ENCODE peak calls at places on chromosome 13, in eight cellular contexts. S is endodermal cell, H is adrenal gland, P is pancreas, E is heart left ventricle, J is psoas muscle, D is A549, X is esophagus squamous epithelium. Z is an unnamed sample.

GRCh38 chr13:46622918-46623256 is 69.9 kb downstream of the LRCH1 start:
- DNase-seq in S (no peak), H (peak; percentile 74), J (peak; percentile 29), P (no peak), E (peak; percentile 50), X (no peak), D (no peak), Z (no peak)

GRCh38 chr13:99282264-99283231 is 24.4 kb upstream of the GPR18 start:
- DNase-seq in H (no peak), D (no peak), P (no peak), S (no peak), X (no peak), J (no peak), E (no peak), Z (no peak)

GRCh38 chr13:113901231-113901630 is 37.4 kb upstream of the GAS6 start:
- DNase-seq in E (no peak), P (no peak), X (no peak), S (peak; percentile 22), H (no peak), J (no peak), D (no peak), Z (no peak)

GRCh38 chr13:30051531-30052060 is 201.2 kb upstream of the UBL3 start:
- DNase-seq in E (no peak), P (no peak), H (no peak), S (peak; percentile 61), X (no peak), D (no peak), J (no peak), Z (no peak)

GRCh38 chr13:22357132-22357531 is 686.3 kb downstream of the FGF9 start:
- DNase-seq in D (no peak), P (no peak), S (no peak), X (no peak), J (no peak), H (no peak), E (peak; percentile 19), Z (no peak)

GRCh38 chr13:39855236-39855635 is 199.8 kb downstream of the COG6 start:
- DNase-seq in S (no peak), J (no peak), X (no peak), D (no peak), P (no peak), E (no peak), H (no peak), Z (no peak)

GRCh38 chr13:46858163-46858562 is 38.7 kb downstream of the HTR2A start:
- DNase-seq in H (no peak), D (no peak), X (no peak), J (no peak), E (no peak), P (no peak), S (no peak), Z (no peak)

GRCh38 chr13:95146486-95146885 is 154.8 kb downstream of the ABCC4 start:
- DNase-seq in E (no peak), D (no peak), S (no peak), P (no peak), X (no peak), H (no peak), J (no peak), Z (no peak)

GRCh38 chr13:32278456-32278855 is 36.7 kb downstream of the ZAR1L start:
- DNase-seq in H (no peak), P (no peak), D (no peak), S (no peak), E (no peak), X (no peak), J (no peak), Z (no peak)

GRCh38 chr13:52827839-52828238 is 20.6 kb downstream of the PCDH8 start:
- DNase-seq in D (no peak), X (no peak), E (no peak), H (no peak), J (no peak), S (peak; percentile 29), P (no peak), Z (no peak)

GRCh38 chr13:48500652-48501197 is 32.2 kb downstream of the RCBTB2 start:
- DNase-seq in X (no peak), E (no peak), J (no peak), D (no peak), P (no peak), S (no peak), H (peak; percentile 39), Z (no peak)

GRCh38 chr13:31862828-31863227 is 123.5 kb downstream of the RXFP2 start:
- DNase-seq in J (no peak), X (no peak), H (no peak), E (no peak), S (no peak), P (no peak), D (no peak), Z (no peak)

GRCh38 chr13:97559981-97560380 is 126.0 kb downstream of the RAP2A start:
- DNase-seq in P (no peak), S (no peak), X (no peak), H (no peak), D (no peak), J (no peak), E (no peak), Z (no peak)

GRCh38 chr13:75480691-75481175 is 1.2 kb downstream of the TBC1D4 start:
- DNase-seq in P (peak; percentile 81), E (peak; percentile 53), J (peak; percentile 45), X (no peak), D (peak; percentile 5), H (peak; percentile 61), S (peak; percentile 80), Z (no peak)

GRCh38 chr13:74205313-74205690 is 71.1 kb upstream of the KLF12 start:
- DNase-seq in J (no peak), X (no peak), H (no peak), P (no peak), D (no peak), S (no peak), E (no peak), Z (no peak)

GRCh38 chr13:66329988-66330429 is 900.1 kb downstream of the PCDH9 start:
- DNase-seq in P (no peak), D (no peak), E (no peak), X (no peak), S (no peak), H (no peak), J (no peak), Z (no peak)

GRCh38 chr13:41649659-41650058 is 192.3 kb downstream of the RGCC start:
- DNase-seq in D (no peak), X (no peak), P (no peak), S (peak; percentile 62), J (no peak), H (no peak), E (no peak), Z (no peak)
- TF ChIP-seq CTCF in D (no peak), X (peak; percentile 6), P (no peak), S (peak; percentile 80), J (peak; percentile 18), H (no peak), E (peak; percentile 43), Z (no peak)

GRCh38 chr13:38223093-38223492 is 126.6 kb upstream of the UFM1 start:
- DNase-seq in D (no peak), P (no peak), S (peak; percentile 70), X (no peak), H (no peak), E (no peak), J (no peak), Z (no peak)

GRCh38 chr13:38228322-38228721 is 121.3 kb upstream of the UFM1 start:
- DNase-seq in H (no peak), S (no peak), P (no peak), D (no peak), X (no peak), J (no peak), E (no peak), Z (no peak)

GRCh38 chr13:38226496-38226895 is 123.2 kb upstream of the UFM1 start:
- DNase-seq in H (no peak), J (no peak), S (no peak), P (no peak), X (no peak), E (no peak), D (no peak), Z (no peak)
- H3K9me3 ChIP-seq in H (no peaks in the 10 kb centered on the region), J (no peaks in the 10 kb centered on the region), S (peaks cover 20% of the 10 kb centered on the region), P (no peaks in the 10 kb centered on the region), X (no peaks in the 10 kb centered on the region), E (no peaks in the 10 kb centered on the region), D (no peaks in the 10 kb centered on the region), Z (no peaks in the 10 kb centered on the region)

GRCh38 chr13:36359301-36359950 is 13.2 kb upstream of the SPART start:
- DNase-seq in H (peak; percentile 61), P (no peak), E (no peak), S (no peak), D (no peak), J (no peak), X (no peak), Z (no peak)

GRCh38 chr13:36357231-36357630 is 11.0 kb upstream of the SPART start:
- DNase-seq in H (no peak), X (no peak), S (no peak), P (no peak), J (no peak), D (no peak), E (no peak), Z (no peak)

GRCh38 chr13:36358352-36358751 is 12.2 kb upstream of the SPART start:
- DNase-seq in E (no peak), D (no peak), X (no peak), J (no peak), S (no peak), H (no peak), P (no peak), Z (no peak)

GRCh38 chr13:36356058-36356457 is 9.9 kb upstream of the SPART start:
- DNase-seq in D (no peak), H (no peak), X (no peak), P (no peak), S (no peak), E (no peak), J (no peak), Z (no peak)

DNA sequence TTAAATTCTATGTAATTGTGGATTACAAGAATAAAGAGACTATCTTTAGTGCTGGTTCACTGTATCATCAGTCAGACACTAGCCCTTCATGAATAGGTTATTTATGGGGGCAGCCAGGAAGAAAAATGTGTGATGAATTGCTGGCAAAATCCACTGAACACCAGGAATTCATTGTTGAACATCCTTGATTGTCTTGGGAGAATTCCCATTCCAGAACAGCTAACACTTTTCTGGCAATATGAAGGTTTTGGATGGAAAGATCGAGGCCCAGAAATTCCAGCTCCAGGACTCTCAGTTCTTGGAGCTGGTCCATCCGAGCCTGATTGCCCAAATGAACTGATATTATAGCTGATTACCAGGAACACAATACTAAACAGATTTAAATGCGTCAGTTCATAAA is 11.5 kb upstream of the SPART start:
- DNase-seq in S (no peak), P (no peak), X (no peak), H (peak; percentile 22), D (no peak), J (peak; percentile 35), E (no peak), Z (no peak)
- H3K27ac ChIP-seq in S (no peak overlapping the region), P (no peak overlapping the region), X (peak overlapping the region; percentile 63), H (no peak overlapping the region), D (no peak overlapping the region), J (no peak overlapping the region), E (no peak overlapping the region), Z (no peak overlapping the region)

DNA sequence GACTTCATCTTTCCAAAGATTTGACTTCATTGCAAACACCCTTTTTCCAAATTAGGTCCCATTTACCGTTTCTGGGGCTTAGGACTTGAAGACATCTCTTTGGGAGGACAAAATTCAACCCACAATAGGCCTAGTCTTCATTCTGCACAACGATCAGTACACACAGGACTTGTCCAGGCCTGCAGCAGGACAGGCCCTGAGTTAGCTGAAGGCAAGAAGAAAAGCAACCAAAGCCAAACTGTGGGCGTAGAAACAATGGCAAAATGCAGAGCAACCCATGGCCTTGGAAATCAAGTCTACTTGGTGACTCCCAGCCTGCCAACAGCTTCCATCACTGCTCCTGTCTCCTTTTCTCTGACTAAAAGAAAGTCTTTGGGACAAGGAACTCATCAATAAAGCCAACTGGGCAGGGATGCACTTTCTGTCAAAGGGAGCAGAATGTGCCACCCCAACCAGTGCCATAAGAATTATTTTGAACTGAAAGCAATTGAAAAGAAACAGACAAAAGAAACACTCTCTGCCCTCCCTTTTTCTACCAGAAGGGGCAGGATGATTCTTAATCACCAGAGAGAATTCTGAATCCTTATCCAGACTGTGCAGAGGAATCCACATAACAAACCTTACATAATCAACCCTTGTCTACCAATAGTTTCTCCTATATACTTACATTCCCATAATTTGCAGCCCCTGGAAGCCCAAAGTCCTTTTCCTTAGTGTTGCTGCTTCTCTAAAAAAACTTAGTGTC is 520.9 kb upstream of the NBEA start:
- DNase-seq in E (no peak), P (no peak), H (no peak), D (no peak), X (no peak), S (no peak), J (no peak), Z (no peak)
- TF ChIP-seq CTCF in E (no peak), P (no peak), H (no peak), D (no peak), X (peak; percentile 8), S (peak; percentile 69), J (no peak), Z (no peak)

Z was measured in CD4-positive, alpha-beta T cell.